ENCODE peak calls at places on chromosomes 11 and 22, in seven cellular contexts. T is adrenal gland, B is lower lobe of right lung, C is retinal pigment epithelial cell, U is HCT116, S is cardiac fibroblast, R is lung. K is an unnamed sample.

GRCh38 chr22:27295605-27296004 is 506.0 kb downstream of the MN1 start:
- DNase-seq in T (no peak), B (no peak), C (no peak), U (no peak), S (no peak), R (no peak), K (no peak)

GRCh38 chr11:13875643-13876042 is 86.9 kb upstream of the SPON1 start:
- DNase-seq in T (no peak), B (no peak), C (no peak), U (no peak), S (no peak), R (no peak), K (no peak)

GRCh38 chr11:33835143-33835878 is 56.6 kb downstream of the LMO2 start:
- DNase-seq in T (peak), B (no peak), C (no peak), U (peak), S (peak), R (no peak), K (peak)

GRCh38 chr22:20432244-20432686 is 5.4 kb downstream of the SCARF2 start:
- DNase-seq in T (no peak), B (peak), C (no peak), U (no peak), S (no peak), R (no peak), K (no peak)

GRCh38 chr22:50014053-50014501 is 1.5 kb upstream of the IL17REL start:
- DNase-seq in T (no peak), B (peak), C (no peak), U (no peak), S (no peak), R (no peak), K (no peak)

GRCh38 chr11:121652982-121653381 is 200.2 kb upstream of the SORL1-AS1 start:
- DNase-seq in T (no peak), B (no peak), C (no peak), U (no peak), S (peak), R (no peak), K (no peak)

GRCh38 chr11:118547132-118547531 is 16.1 kb downstream of the TMEM25 start:
- DNase-seq in T (no peak), B (no peak), C (no peak), U (no peak), S (no peak), R (no peak), K (no peak)

GRCh38 chr11:12083380-12083779 is 27.0 kb upstream of the MICAL2 start:
- DNase-seq in T (no peak), B (no peak), C (no peak), U (no peak), S (no peak), R (no peak), K (no peak)

GRCh38 chr22:29030618-29031235 is 30.9 kb downstream of the C22orf31 start:
- DNase-seq in T (peak), B (peak), C (peak), U (peak), S (peak), R (peak), K (peak)

GRCh38 chr22:24827305-24827704 is 21.3 kb downstream of the SGSM1 start:
- DNase-seq in T (no peak), B (peak), C (no peak), U (no peak), S (no peak), R (peak), K (no peak)

GRCh38 chr11:43825217-43825816 is 55.3 kb upstream of the ALKBH3 start:
- DNase-seq in T (peak), B (no peak), C (no peak), U (peak), S (peak), R (no peak), K (no peak)

GRCh38 chr22:50215297-50216049 is 14.7 kb downstream of the SELENOO start:
- DNase-seq in T (no peak), B (peak), C (no peak), U (no peak), S (no peak), R (no peak), K (no peak)

GRCh38 chr22:46185263-46185662 is 34.9 kb downstream of the PPARA start:
- DNase-seq in T (no peak), B (no peak), C (no peak), U (no peak), S (no peak), R (no peak), K (no peak)

GRCh38 chr22:46545041-46545796 is 7.8 kb upstream of the CELSR1 start:
- DNase-seq in T (no peak), B (no peak), C (no peak), U (no peak), S (no peak), R (no peak), K (no peak)

GRCh38 chr11:6127881-6128280 is 20.4 kb downstream of the OR56B4 start:
- DNase-seq in T (no peak), B (no peak), C (peak), U (no peak), S (peak), R (no peak), K (no peak)

GRCh38 chr11:60700689-60701508 is 1.5 kb downstream of the MS4A8 start:
- DNase-seq in T (no peak), B (no peak), C (no peak), U (peak), S (peak), R (peak), K (no peak)

GRCh38 chr11:41245184-41245583 is 214.3 kb downstream of the LRRC4C start:
- DNase-seq in T (no peak), B (no peak), C (no peak), U (no peak), S (no peak), R (no peak), K (no peak)

GRCh38 chr11:133530501-133530835 is 1.8 kb downstream of the OPCML start:
- DNase-seq in T (no peak), B (no peak), C (no peak), U (no peak), S (no peak), R (no peak), K (no peak)

GRCh38 chr22:27247691-27248434 is 553.7 kb downstream of the MN1 start:
- DNase-seq in T (no peak), B (no peak), C (peak), U (no peak), S (peak), R (no peak), K (no peak)

GRCh38 chr11:14148653-14149273 is 186.2 kb downstream of the SPON1 start:
- DNase-seq in T (no peak), B (no peak), C (peak), U (peak), S (peak), R (no peak), K (no peak)

GRCh38 chr11:17985517-17985916 is 27.3 kb downstream of the SERGEF start:
- DNase-seq in T (no peak), B (no peak), C (peak), U (peak), S (peak), R (no peak), K (peak)

GRCh38 chr11:27699242-27699925 is 871 bp downstream of the BDNF start:
- DNase-seq in T (no peak), B (no peak), C (no peak), U (no peak), S (no peak), R (no peak), K (no peak)

GRCh38 chr22:30202531-30203006 is 44.0 kb downstream of the LIF start:
- DNase-seq in T (no peak), B (peak), C (no peak), U (no peak), S (peak), R (peak), K (no peak)

GRCh38 chr22:39197578-39197977 is 45.1 kb upstream of the CBX7 start:
- DNase-seq in T (no peak), B (no peak), C (no peak), U (no peak), S (no peak), R (no peak), K (no peak)

GRCh38 chr11:95767498-95767897 is 22.1 kb downstream of the FAM76B start:
- DNase-seq in T (no peak), B (no peak), C (no peak), U (no peak), S (peak), R (no peak), K (no peak)

GRCh38 chr11:101342307-101342706 is 212.7 kb upstream of the PGR start:
- DNase-seq in T (no peak), B (no peak), C (no peak), U (no peak), S (no peak), R (no peak), K (no peak)

GRCh38 chr11:101974255-101974654 is 57.9 kb upstream of the ANGPTL5 start:
- DNase-seq in T (no peak), B (no peak), C (no peak), U (no peak), S (peak), R (no peak), K (no peak)

GRCh38 chr11:128172046-128172878 is 415.1 kb downstream of the ETS1 start:
- DNase-seq in T (peak), B (peak), C (peak), U (peak), S (peak), R (peak), K (peak)

GRCh38 chr11:63680842-63681207 is 475 bp upstream of the RTN3 start:
- DNase-seq in T (no peak), B (no peak), C (no peak), U (no peak), S (no peak), R (no peak), K (no peak)

GRCh38 chr11:57150454-57150917 is 31.3 kb upstream of the LRRC55 start:
- DNase-seq in T (no peak), B (no peak), C (no peak), U (no peak), S (no peak), R (no peak), K (no peak)

GRCh38 chr11:130478881-130479280 is 30.4 kb downstream of the ADAMTS15 start:
- DNase-seq in T (no peak), B (no peak), C (no peak), U (no peak), S (peak), R (peak), K (no peak)

GRCh38 chr11:125874556-125875124 is 12.8 kb upstream of the HYLS1 start:
- DNase-seq in T (peak), B (no peak), C (peak), U (peak), S (peak), R (peak), K (no peak)

GRCh38 chr22:47192106-47192650 is 429.7 kb downstream of the TBC1D22A start:
- DNase-seq in T (no peak), B (peak), C (no peak), U (no peak), S (no peak), R (no peak), K (no peak)

GRCh38 chr22:44839061-44839460 is 86.7 kb downstream of the ARHGAP8 start:
- DNase-seq in T (no peak), B (no peak), C (no peak), U (no peak), S (no peak), R (no peak), K (no peak)

GRCh38 chr11:19228956-19229355 is 11.8 kb downstream of the E2F8 start:
- DNase-seq in T (no peak), B (no peak), C (no peak), U (no peak), S (no peak), R (no peak), K (no peak)

GRCh38 chr11:134474070-134474860 is 62.2 kb upstream of the B3GAT1 start:
- DNase-seq in T (no peak), B (no peak), C (no peak), U (no peak), S (no peak), R (no peak), K (no peak)

GRCh38 chr11:16981651-16982194 is 32.5 kb downstream of the PLEKHA7 start:
- DNase-seq in T (no peak), B (peak), C (peak), U (peak), S (peak), R (no peak), K (peak)

GRCh38 chr11:116948375-116948774 is 111.0 kb upstream of the APOA1 start:
- DNase-seq in T (no peak), B (no peak), C (no peak), U (peak), S (peak), R (no peak), K (no peak)

GRCh38 chr11:106523921-106524320 is 446.5 kb downstream of the AASDHPPT start:
- DNase-seq in T (no peak), B (no peak), C (no peak), U (no peak), S (no peak), R (no peak), K (no peak)

GRCh38 chr11:35412285-35412684 is 7.1 kb downstream of the SLC1A2 start:
- DNase-seq in T (no peak), B (no peak), C (no peak), U (no peak), S (peak), R (no peak), K (no peak)
- TF ChIP-seq CTCF in T (peak), B (peak), C (peak), U (peak), S (peak), R (no peak), K (peak)

GRCh38 chr22:36049678-36049997 is 21.0 kb upstream of the RBFOX2 start:
- DNase-seq in T (no peak), B (no peak), C (no peak), U (no peak), S (no peak), R (no peak), K (no peak)

GRCh38 chr22:36055376-36056310 is 27.0 kb upstream of the RBFOX2 start:
- DNase-seq in T (no peak), B (no peak), C (no peak), U (no peak), S (no peak), R (no peak), K (no peak)

GRCh38 chr22:36056980-36057379 is 28.4 kb upstream of the RBFOX2 start:
- DNase-seq in T (no peak), B (no peak), C (no peak), U (no peak), S (peak), R (no peak), K (no peak)

GRCh38 chr22:36052505-36052941 is 23.9 kb upstream of the RBFOX2 start:
- DNase-seq in T (no peak), B (no peak), C (no peak), U (peak), S (peak), R (no peak), K (peak)

GRCh38 chr22:36053242-36054147 is 24.9 kb upstream of the RBFOX2 start:
- DNase-seq in T (no peak), B (no peak), C (no peak), U (no peak), S (no peak), R (no peak), K (no peak)
- H3K4me3 ChIP-seq in T (no peak), B (no peak), C (no peak), U (no peak), S (no peak), R (no peak), K (no peak)

GRCh38 chr11:69212121-69213110 is 56.7 kb downstream of the SMIM38 start:
- DNase-seq in T (no peak), B (no peak), C (no peak), U (no peak), S (peak), R (no peak), K (no peak)
- TF ChIP-seq CTCF in T (no peak), B (no peak), C (peak), U (peak), S (peak), R (no peak), K (peak)

GRCh38 chr22:35399678-35400334 is at the start of gene MCM5:
- DNase-seq in T (peak), B (peak), C (peak), U (peak), S (peak), R (peak), K (peak)

GRCh38 chr22:35400335-35400680 is 368 bp downstream of the MCM5 start:
- DNase-seq in T (no peak), B (no peak), C (no peak), U (no peak), S (no peak), R (no peak), K (no peak)

GRCh38 chr22:35399114-35399677 is 744 bp upstream of the MCM5 start:
- DNase-seq in T (no peak), B (no peak), C (no peak), U (no peak), S (no peak), R (no peak), K (no peak)

GRCh38 chr22:35397095-35397904 is 2.6 kb upstream of the MCM5 start:
- DNase-seq in T (no peak), B (no peak), C (no peak), U (no peak), S (no peak), R (no peak), K (peak)

GRCh38 chr22:35398574-35398973 is 1.4 kb upstream of the MCM5 start:
- DNase-seq in T (no peak), B (no peak), C (no peak), U (no peak), S (no peak), R (no peak), K (no peak)
- H3K4me3 ChIP-seq in T (no peak), B (no peak), C (no peak), U (peak), S (no peak), R (no peak), K (no peak)

GRCh38 chr11:119704849-119705248 is 24.2 kb downstream of the NECTIN1 start:
- DNase-seq in T (no peak), B (no peak), C (no peak), U (no peak), S (no peak), R (no peak), K (no peak)

GRCh38 chr11:119706029-119706428 is 23.0 kb downstream of the NECTIN1 start:
- DNase-seq in T (no peak), B (no peak), C (no peak), U (no peak), S (no peak), R (no peak), K (no peak)

GRCh38 chr11:119709171-119709570 is 19.8 kb downstream of the NECTIN1 start:
- DNase-seq in T (no peak), B (no peak), C (no peak), U (no peak), S (no peak), R (no peak), K (no peak)

GRCh38 chr11:119705362-119705761 is 23.6 kb downstream of the NECTIN1 start:
- DNase-seq in T (no peak), B (no peak), C (no peak), U (no peak), S (no peak), R (no peak), K (no peak)

DNA sequence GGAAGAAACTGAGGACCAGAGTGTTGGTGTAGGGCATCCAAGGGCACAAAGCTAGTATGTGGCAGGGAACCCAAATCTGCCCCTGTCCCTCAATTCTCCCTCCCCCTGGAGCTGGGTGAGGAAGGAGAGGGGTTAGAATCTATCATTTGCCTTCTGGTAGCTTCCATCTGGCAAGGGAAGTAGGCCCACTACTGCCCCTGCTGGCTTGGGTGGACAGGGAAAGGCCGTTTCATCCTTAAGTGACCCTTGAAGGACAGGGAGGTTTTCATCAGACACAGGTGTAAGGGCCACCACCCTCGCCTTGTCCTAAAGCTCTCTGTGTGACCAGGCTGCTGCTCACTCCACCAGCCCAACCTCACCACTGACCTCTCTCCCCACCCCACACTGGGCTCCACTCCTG is 22.1 kb downstream of the NECTIN1 start:
- DNase-seq in T (no peak), B (no peak), C (no peak), U (no peak), S (no peak), R (no peak), K (no peak)
- TF ChIP-seq CTCF in T (no peak), B (peak), C (peak), U (peak), S (peak), R (no peak), K (peak)